ENCODE peak calls at places on chromosomes 4 and X, in five cellular contexts. P is right atrium auricular region, I is AG04450, J is left lung, E is transverse colon. B is an unnamed sample. For H3K27me3, the result is how much of the 10 kb centered on the place peaks cover.

GRCh38 chrX:129876734-129877395 is 29.1 kb upstream of the UTP14A start:
- DNase-seq in P (no peak), I (no peak), J (no peak), E (no peak), B (peak)

GRCh38 chr4:53150631-53151488 is 215.0 kb downstream of the SCFD2 start:
- DNase-seq in P (no peak), I (no peak), J (no peak), E (no peak), B (no peak)

GRCh38 chr4:22474636-22475310 is 41.1 kb downstream of the ADGRA3 start:
- DNase-seq in P (no peak), I (no peak), J (no peak), E (no peak), B (peak)

GRCh38 chr4:41256131-41256739 is 493 bp upstream of the UCHL1 start:
- DNase-seq in P (no peak), I (peak), J (no peak), E (no peak), B (no peak)

GRCh38 chr4:121632686-121633085 is 64.1 kb downstream of the ANXA5 start:
- DNase-seq in P (no peak), I (no peak), J (no peak), E (no peak), B (no peak)

GRCh38 chrX:72255445-72255844 is 16.6 kb upstream of the ERCC6L start:
- DNase-seq in P (no peak), I (no peak), J (peak), E (no peak), B (no peak)

GRCh38 chr4:7171191-7171900 is 21.0 kb upstream of the SORCS2 start:
- DNase-seq in P (no peak), I (no peak), J (peak), E (no peak), B (no peak)

GRCh38 chrX:31036895-31037294 is 34.9 kb downstream of the FTHL17 start:
- DNase-seq in P (no peak), I (peak), J (no peak), E (peak), B (no peak)

GRCh38 chr4:55124337-55125076 is 888 bp downstream of the KDR start:
- DNase-seq in P (no peak), I (no peak), J (peak), E (no peak), B (no peak)

GRCh38 chr4:15695240-15695699 is 7.6 kb upstream of the BST1 start:
- DNase-seq in P (no peak), I (peak), J (no peak), E (no peak), B (peak)

GRCh38 chr4:1843852-1844251 is 12.1 kb downstream of the LETM1 start:
- DNase-seq in P (peak), I (no peak), J (no peak), E (no peak), B (no peak)

GRCh38 chr4:38306482-38307071 is 346.4 kb downstream of the PTTG2 start:
- DNase-seq in P (no peak), I (no peak), J (no peak), E (no peak), B (no peak)

GRCh38 chrX:84187501-84188319 is at the start of gene RPS6KA6:
- DNase-seq in P (no peak), I (no peak), J (peak), E (peak), B (no peak)

GRCh38 chr4:3305610-3306371 is 13.0 kb downstream of the RGS12 start:
- DNase-seq in P (no peak), I (no peak), J (peak), E (no peak), B (no peak)

GRCh38 chrX:56232221-56233082 is at the start of gene KLF8:
- DNase-seq in P (no peak), I (no peak), J (peak), E (peak), B (no peak)

GRCh38 chr4:99205104-99205979 is 13.7 kb downstream of the ADH6 start:
- DNase-seq in P (peak), I (no peak), J (no peak), E (peak), B (no peak)

GRCh38 chrX:69025802-69026301 is 139.4 kb downstream of the PJA1 start:
- DNase-seq in P (no peak), I (peak), J (no peak), E (no peak), B (peak)

GRCh38 chr4:28772066-28772465 is 1911.4 kb downstream of the STIM2 start:
- DNase-seq in P (no peak), I (peak), J (no peak), E (no peak), B (peak)

GRCh38 chr4:62549601-62550000 is 1349.5 kb downstream of the ADGRL3 start:
- DNase-seq in P (no peak), I (no peak), J (no peak), E (no peak), B (no peak)

GRCh38 chrX:140057001-140057411 is 91.7 kb upstream of the CXorf66 start:
- DNase-seq in P (peak), I (peak), J (peak), E (peak), B (peak)

GRCh38 chr4:98780111-98780549 is 121.7 kb upstream of the TSPAN5 start:
- DNase-seq in P (no peak), I (peak), J (no peak), E (no peak), B (no peak)

GRCh38 chr4:83558693-83559092 is 22.8 kb downstream of the GPAT3 start:
- DNase-seq in P (no peak), I (no peak), J (no peak), E (no peak), B (no peak)

GRCh38 chrX:150941580-150941979 is 41.6 kb upstream of the HMGB3 start:
- DNase-seq in P (no peak), I (no peak), J (no peak), E (no peak), B (no peak)

GRCh38 chr4:33255507-33255906 is 2535.3 kb downstream of the PCDH7 start:
- DNase-seq in P (no peak), I (no peak), J (no peak), E (no peak), B (no peak)

GRCh38 chr4:145099653-145100052 is 1.5 kb downstream of the ABCE1 start:
- DNase-seq in P (no peak), I (no peak), J (no peak), E (no peak), B (no peak)

GRCh38 chr4:14155803-14156202 is 528.3 kb upstream of the BOD1L1 start:
- DNase-seq in P (no peak), I (no peak), J (no peak), E (no peak), B (no peak)

GRCh38 chrX:54042609-54043010 is 1.7 kb downstream of the PHF8 start:
- DNase-seq in P (peak), I (no peak), J (peak), E (peak), B (no peak)

GRCh38 chr4:5785806-5786680 is 75.0 kb downstream of the EVC start:
- DNase-seq in P (peak), I (peak), J (no peak), E (no peak), B (peak)

GRCh38 chrX:15495801-15496200 is 2.7 kb upstream of the PIR start:
- DNase-seq in P (no peak), I (no peak), J (no peak), E (no peak), B (no peak)

GRCh38 chr4:102500371-102501175 is 586 bp upstream of the NFKB1 start:
- DNase-seq in P (peak), I (no peak), J (peak), E (peak), B (no peak)

GRCh38 chrX:140163376-140164159 is 198.2 kb upstream of the CXorf66 start:
- DNase-seq in P (no peak), I (no peak), J (no peak), E (no peak), B (no peak)

GRCh38 chr4:8427761-8428287 is 12.7 kb downstream of the ACOX3 start:
- DNase-seq in P (no peak), I (no peak), J (no peak), E (peak), B (no peak)

GRCh38 chrX:130268500-130269170 is at the start of gene ZNF280C:
- DNase-seq in P (peak), I (peak), J (peak), E (peak), B (peak)

GRCh38 chr4:88866862-88867550 is 169.4 kb upstream of the NAP1L5 start:
- DNase-seq in P (no peak), I (no peak), J (no peak), E (no peak), B (no peak)

GRCh38 chr4:145935253-145936141 is 3.1 kb downstream of the ZNF827 start:
- DNase-seq in P (no peak), I (no peak), J (no peak), E (peak), B (no peak)

GRCh38 chr4:156321203-156321602 is 367.5 kb upstream of the CTSO start:
- DNase-seq in P (no peak), I (peak), J (no peak), E (no peak), B (peak)

GRCh38 chr4:158811704-158812103 is 42.9 kb downstream of the FNIP2 start:
- DNase-seq in P (no peak), I (no peak), J (no peak), E (peak), B (no peak)

GRCh38 chr4:158811216-158811540 is 42.4 kb downstream of the FNIP2 start:
- DNase-seq in P (no peak), I (no peak), J (no peak), E (no peak), B (no peak)

GRCh38 chr4:158809611-158810486 is 41.0 kb downstream of the FNIP2 start:
- DNase-seq in P (no peak), I (no peak), J (no peak), E (peak), B (peak)

GRCh38 chr4:158812133-158812532 is 43.3 kb downstream of the FNIP2 start:
- DNase-seq in P (no peak), I (no peak), J (no peak), E (no peak), B (no peak)

DNA sequence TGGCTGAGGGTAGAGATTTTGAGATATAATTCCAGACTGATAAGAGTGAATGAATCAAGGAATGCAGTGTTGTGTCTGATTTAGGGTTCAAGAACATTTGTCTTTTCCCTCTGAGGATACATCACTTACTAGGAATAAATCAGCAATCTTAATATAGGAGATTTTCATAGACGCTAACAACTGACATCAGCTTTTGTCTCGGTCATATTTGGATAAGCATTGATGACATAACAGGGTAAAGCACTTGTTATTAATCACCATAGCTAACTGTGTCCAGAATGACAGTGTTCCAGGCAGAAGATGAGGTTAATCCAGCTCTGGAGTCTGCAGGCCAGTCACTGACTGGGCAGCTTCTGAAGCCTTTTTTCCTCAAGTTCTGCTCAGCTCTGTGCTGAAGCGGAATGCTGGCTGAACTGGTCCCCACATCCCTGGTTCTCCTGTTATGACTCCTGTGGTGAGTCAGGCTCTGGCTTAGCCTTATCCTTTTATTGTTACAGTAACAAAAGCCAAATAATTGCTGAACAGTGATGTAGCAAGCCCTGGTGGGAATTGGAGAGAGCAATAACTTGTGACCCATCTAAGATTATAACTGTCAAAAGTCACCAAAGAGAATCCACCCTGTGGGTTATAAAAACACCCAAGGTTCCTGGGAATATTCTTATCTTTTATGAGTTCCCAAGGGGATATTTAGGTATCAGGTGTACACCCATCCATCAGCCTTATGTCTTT is 41.8 kb downstream of the FNIP2 start:
- DNase-seq in P (peak), I (peak), J (no peak), E (peak), B (peak)
- H3K4me3 ChIP-seq in P (no peak), I (peak), J (no peak), E (no peak), B (no peak)

GRCh38 chrX:132101799-132102198 is 26.0 kb downstream of the FRMD7 start:
- DNase-seq in P (no peak), I (no peak), J (no peak), E (no peak), B (no peak)
- H3K27me3 ChIP-seq in P (under half), I (under half), J (under half), E (under half), B (under half)

GRCh38 chr4:57158762-57159161 is 48.6 kb upstream of the IGFBP7 start:
- DNase-seq in P (no peak), I (no peak), J (no peak), E (no peak), B (no peak)

GRCh38 chr4:57156242-57156990 is 46.2 kb upstream of the IGFBP7 start:
- DNase-seq in P (no peak), I (no peak), J (no peak), E (no peak), B (no peak)

GRCh38 chr4:57157611-57158137 is 47.5 kb upstream of the IGFBP7 start:
- DNase-seq in P (no peak), I (no peak), J (no peak), E (no peak), B (no peak)

GRCh38 chr4:57159866-57160265 is 49.7 kb upstream of the IGFBP7 start:
- DNase-seq in P (no peak), I (no peak), J (no peak), E (no peak), B (no peak)

GRCh38 chr4:57158221-57158620 is 48.0 kb upstream of the IGFBP7 start:
- DNase-seq in P (no peak), I (no peak), J (no peak), E (no peak), B (no peak)
- TF ChIP-seq CTCF in P (no peak), I (peak), J (no peak), E (no peak), B (peak)

DNA sequence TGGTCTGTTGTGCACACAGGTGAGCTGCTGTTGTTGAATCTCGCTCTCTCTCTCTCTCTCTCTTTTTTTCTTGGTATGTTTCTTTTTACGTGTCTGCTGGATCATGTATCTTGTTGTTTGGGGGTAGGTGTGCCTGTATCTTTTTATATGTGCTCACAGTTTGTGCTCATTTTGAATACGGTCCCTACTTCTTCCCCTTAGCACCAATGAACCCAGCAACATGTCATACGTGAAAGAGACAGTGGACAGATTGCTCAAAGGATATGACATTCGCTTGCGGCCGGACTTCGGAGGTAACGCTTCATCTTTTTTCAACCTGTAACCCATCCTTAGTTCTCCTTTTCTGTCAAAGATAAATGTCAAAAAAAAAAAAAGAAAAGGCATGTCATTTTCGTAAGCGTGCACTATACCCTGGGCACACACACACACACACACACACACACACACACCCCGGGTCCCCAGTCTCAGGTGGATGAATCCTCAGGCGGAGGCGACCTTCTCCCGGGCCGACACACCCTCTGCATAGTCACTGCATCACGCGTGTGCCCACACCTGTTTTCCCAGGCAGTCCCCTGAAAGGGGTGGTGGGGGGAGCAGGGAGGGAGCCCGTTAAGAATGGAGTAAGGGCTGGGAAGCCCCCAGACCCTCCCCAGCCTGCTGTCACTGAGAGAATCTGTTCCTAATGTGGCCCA is 492 bp downstream of the GABRB1 start:
- DNase-seq in P (no peak), I (no peak), J (no peak), E (peak), B (no peak)
- H3K4me3 ChIP-seq in P (peak), I (peak), J (peak), E (peak), B (peak)

GRCh38 chr4:170805352-170805751 is 715.6 kb upstream of the AADAT start:
- DNase-seq in P (no peak), I (no peak), J (peak), E (no peak), B (no peak)
- H3K27me3 ChIP-seq in P (under half), I (under half), J (under half), E (under half), B (under half)

DNA sequence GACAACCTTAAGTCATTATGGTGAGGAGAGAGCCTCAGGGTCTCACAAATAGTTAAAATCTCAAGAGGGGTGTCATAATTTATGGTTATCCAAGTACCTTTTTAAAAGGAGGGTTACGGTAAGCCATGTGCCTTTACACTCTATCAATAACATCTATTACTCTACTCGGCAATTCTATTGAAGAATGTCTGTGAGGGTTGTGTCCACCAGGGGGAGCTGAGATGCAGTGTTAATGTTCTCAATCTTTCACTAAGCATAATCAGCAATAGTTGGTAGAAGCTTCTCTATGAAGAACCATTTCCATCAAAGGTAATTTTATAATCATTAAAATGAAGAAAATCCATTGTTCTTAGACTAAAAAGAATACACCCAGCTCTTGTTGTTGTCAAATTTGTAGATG is 457.4 kb downstream of the CENPC start:
- DNase-seq in P (peak), I (no peak), J (no peak), E (peak), B (no peak)
- TF ChIP-seq CTCF in P (no peak), I (no peak), J (peak), E (peak), B (peak)

GRCh38 chr4:115675721-115676120 is 562.3 kb upstream of the NDST4 start:
- DNase-seq in P (no peak), I (no peak), J (no peak), E (no peak), B (no peak)
- H3K4me3 ChIP-seq in P (no peak), I (no peak), J (no peak), E (no peak), B (no peak)

B was measured in kidney epithelial cell.